ENCODE peak calls at places on chromosomes 3 and 15, in nine cellular contexts. K, V, P, M, A, J, G, H and B are unnamed samples.

GRCh38 chr15:78808550-78808949 is 2.7 kb downstream of the ADAMTS7 start:
- DNase-seq in K (peak; percentile 56), V (no peak), P (peak; percentile 73), M (peak; percentile 68), A (no peak), J (peak; percentile 92), G (no peak), H (peak; percentile 51), B (peak; percentile 22)

GRCh38 chr3:64055076-64055475 is 31.8 kb upstream of the PSMD6 start:
- DNase-seq in K (no peak), V (no peak), P (peak; percentile 7), M (no peak), A (no peak), J (no peak), G (no peak), H (no peak), B (no peak)

GRCh38 chr3:149536429-149536828 is 61.9 kb downstream of the TM4SF4 start:
- DNase-seq in K (no peak), V (no peak), P (no peak), M (peak; percentile 40), A (peak; percentile 47), J (no peak), G (no peak), H (no peak), B (no peak)

GRCh38 chr3:191094057-191094456 is 105.0 kb upstream of the OSTN start:
- DNase-seq in K (no peak), V (no peak), P (no peak), M (peak; percentile 93), A (no peak), J (no peak), G (no peak), H (peak; percentile 47), B (no peak)

GRCh38 chr15:101597360-101597928 is 54.7 kb downstream of the TM2D3 start:
- DNase-seq in K (no peak), V (no peak), P (no peak), M (peak; percentile 20), A (no peak), J (no peak), G (no peak), H (no peak), B (no peak)

GRCh38 chr3:81816473-81817260 is 55.2 kb upstream of the GBE1 start:
- DNase-seq in K (no peak), V (no peak), P (no peak), M (peak; percentile 10), A (peak; percentile 19), J (no peak), G (no peak), H (peak; percentile 45), B (no peak)

GRCh38 chr3:186653984-186654383 is 11.8 kb upstream of the HRG start:
- DNase-seq in K (no peak), V (no peak), P (peak; percentile 27), M (no peak), A (peak; percentile 42), J (peak; percentile 31), G (no peak), H (no peak), B (no peak)

GRCh38 chr3:107676469-107677309 is 153.9 kb downstream of the BBX start:
- DNase-seq in K (no peak), V (no peak), P (peak; percentile 56), M (peak; percentile 43), A (no peak), J (peak; percentile 46), G (no peak), H (no peak), B (peak; percentile 83)

GRCh38 chr3:16124636-16125035 is 49.8 kb upstream of the GALNT15 start:
- DNase-seq in K (no peak), V (no peak), P (no peak), M (peak; percentile 99), A (no peak), J (no peak), G (no peak), H (peak; percentile 97), B (no peak)

GRCh38 chr3:71319771-71320170 is 263.8 kb downstream of the FOXP1 start:
- DNase-seq in K (no peak), V (no peak), P (no peak), M (no peak), A (no peak), J (no peak), G (no peak), H (no peak), B (no peak)

GRCh38 chr3:186099178-186099577 is 9.7 kb downstream of the ETV5 start:
- DNase-seq in K (no peak), V (no peak), P (peak; percentile 57), M (peak; percentile 79), A (no peak), J (no peak), G (peak; percentile 63), H (peak; percentile 87), B (no peak)

GRCh38 chr3:65979731-65980130 is 59.0 kb downstream of the MAGI1 start:
- DNase-seq in K (no peak), V (no peak), P (no peak), M (peak; percentile 71), A (no peak), J (no peak), G (no peak), H (peak; percentile 91), B (no peak)

GRCh38 chr3:82633319-82633718 is 871.9 kb upstream of the GBE1 start:
- DNase-seq in K (no peak), V (no peak), P (no peak), M (no peak), A (no peak), J (no peak), G (no peak), H (no peak), B (no peak)

GRCh38 chr15:94042163-94042954 is 189.0 kb upstream of the MCTP2 start:
- DNase-seq in K (no peak), V (no peak), P (no peak), M (peak; percentile 34), A (no peak), J (no peak), G (no peak), H (no peak), B (no peak)

GRCh38 chr3:115194461-115194860 is 47.4 kb upstream of the ZBTB20 start:
- DNase-seq in K (no peak), V (no peak), P (no peak), M (peak; percentile 44), A (no peak), J (no peak), G (no peak), H (no peak), B (no peak)

GRCh38 chr3:183131735-183132134 is 30.8 kb downstream of the LAMP3 start:
- DNase-seq in K (no peak), V (no peak), P (no peak), M (peak; percentile 88), A (no peak), J (no peak), G (no peak), H (peak; percentile 62), B (no peak)

GRCh38 chr3:149376728-149377407 is 581 bp downstream of the TM4SF1 start:
- DNase-seq in K (no peak), V (no peak), P (no peak), M (peak; percentile 54), A (no peak), J (no peak), G (no peak), H (no peak), B (no peak)

GRCh38 chr15:90113166-90113565 is 10.9 kb upstream of the IDH2 start:
- DNase-seq in K (no peak), V (no peak), P (no peak), M (no peak), A (no peak), J (no peak), G (no peak), H (no peak), B (no peak)

GRCh38 chr3:141972394-141972793 is 96.0 kb downstream of the ATP1B3 start:
- DNase-seq in K (no peak), V (no peak), P (no peak), M (no peak), A (no peak), J (no peak), G (no peak), H (no peak), B (no peak)

GRCh38 chr15:82159922-82160321 is 102.6 kb downstream of the EFL1 start:
- DNase-seq in K (no peak), V (no peak), P (peak; percentile 35), M (peak; percentile 100), A (no peak), J (no peak), G (no peak), H (peak; percentile 99), B (no peak)

GRCh38 chr15:98812711-98813441 is 164.5 kb downstream of the IGF1R start:
- DNase-seq in K (no peak), V (no peak), P (no peak), M (peak; percentile 6), A (no peak), J (no peak), G (no peak), H (no peak), B (no peak)

GRCh38 chr15:87866961-87867360 is 389.6 kb downstream of the NTRK3 start:
- DNase-seq in K (no peak), V (no peak), P (no peak), M (no peak), A (no peak), J (no peak), G (no peak), H (no peak), B (no peak)

GRCh38 chr15:68305420-68305871 is 27.9 kb downstream of the FEM1B start:
- DNase-seq in K (no peak), V (no peak), P (no peak), M (no peak), A (no peak), J (no peak), G (no peak), H (no peak), B (no peak)

GRCh38 chr15:81813215-81813614 is 232.6 kb downstream of the MEX3B start:
- DNase-seq in K (no peak), V (no peak), P (peak; percentile 50), M (no peak), A (no peak), J (peak; percentile 22), G (no peak), H (no peak), B (no peak)

GRCh38 chr3:94026623-94027022 is 1.8 kb downstream of the STX19 start:
- DNase-seq in K (no peak), V (no peak), P (no peak), M (no peak), A (no peak), J (no peak), G (no peak), H (no peak), B (no peak)